ENCODE peak calls at places on chromosomes 13 and 19, in seven cellular contexts. F, B, E, X, D, Q and H are unnamed samples.

GRCh38 chr13:43293008-43293407 is 269.6 kb downstream of the DNAJC15 start:
- DNase-seq in F (no peak), B (no peak), E (no peak), X (no peak), D (no peak), Q (no peak), H (no peak)

GRCh38 chr19:47582320-47582909 is 9.5 kb upstream of the ZNF541 start:
- DNase-seq in F (no peak), B (no peak), E (no peak), X (no peak), D (no peak), Q (no peak), H (peak; percentile 71)

GRCh38 chr19:18605546-18606280 is 886 bp downstream of the CRLF1 start:
- DNase-seq in F (no peak), B (no peak), E (no peak), X (no peak), D (no peak), Q (no peak), H (no peak)

GRCh38 chr13:92896842-92897241 is 329.8 kb upstream of the GPC6 start:
- DNase-seq in F (no peak), B (no peak), E (no peak), X (peak; percentile 22), D (no peak), Q (peak; percentile 1), H (no peak)

GRCh38 chr13:32594339-32594738 is 8.1 kb downstream of the PDS5B start:
- DNase-seq in F (no peak), B (no peak), E (no peak), X (no peak), D (no peak), Q (no peak), H (no peak)

GRCh38 chr19:41607668-41608067 is 19.2 kb downstream of the CEACAM4 start:
- DNase-seq in F (no peak), B (no peak), E (no peak), X (no peak), D (no peak), Q (no peak), H (no peak)

GRCh38 chr13:98853791-98854191 is 101.3 kb upstream of the SLC15A1 start:
- DNase-seq in F (peak; percentile 43), B (peak; percentile 56), E (no peak), X (no peak), D (peak; percentile 25), Q (no peak), H (no peak)

GRCh38 chr13:46355906-46356305 is 31.1 kb downstream of the RUBCNL start:
- DNase-seq in F (no peak), B (no peak), E (no peak), X (no peak), D (no peak), Q (no peak), H (no peak)

GRCh38 chr13:77184455-77184854 is 142.4 kb downstream of the MYCBP2 start:
- DNase-seq in F (no peak), B (peak; percentile 48), E (no peak), X (no peak), D (peak; percentile 7), Q (no peak), H (no peak)

GRCh38 chr19:4064073-4064550 is 2.6 kb downstream of the ZBTB7A start:
- DNase-seq in F (no peak), B (no peak), E (no peak), X (no peak), D (no peak), Q (no peak), H (no peak)

GRCh38 chr19:44757735-44758505 is 9.4 kb downstream of the BCL3 start:
- DNase-seq in F (no peak), B (no peak), E (no peak), X (no peak), D (no peak), Q (no peak), H (no peak)

GRCh38 chr13:99687728-99688397 is 186.6 kb downstream of the TM9SF2 start:
- DNase-seq in F (no peak), B (no peak), E (no peak), X (peak; percentile 10), D (no peak), Q (no peak), H (peak; percentile 47)

GRCh38 chr13:109272595-109273325 is 513.6 kb downstream of the IRS2 start:
- DNase-seq in F (no peak), B (no peak), E (no peak), X (no peak), D (no peak), Q (no peak), H (no peak)

GRCh38 chr19:10105241-10106099 is 692 bp upstream of the PPAN start:
- DNase-seq in F (no peak), B (peak; percentile 72), E (peak; percentile 63), X (no peak), D (no peak), Q (no peak), H (no peak)

GRCh38 chr19:34506026-34506370 is 24.4 kb downstream of the WTIP start:
- DNase-seq in F (no peak), B (no peak), E (no peak), X (no peak), D (no peak), Q (no peak), H (no peak)

GRCh38 chr13:80870186-80870585 is 529.3 kb upstream of the SPRY2 start:
- DNase-seq in F (no peak), B (no peak), E (no peak), X (no peak), D (no peak), Q (no peak), H (no peak)

GRCh38 chr13:67120872-67121531 is 109.1 kb downstream of the PCDH9 start:
- DNase-seq in F (peak; percentile 43), B (no peak), E (no peak), X (no peak), D (no peak), Q (peak; percentile 31), H (peak; percentile 35)

GRCh38 chr13:26280295-26280694 is 26.4 kb downstream of the CDK8 start:
- DNase-seq in F (peak; percentile 24), B (no peak), E (no peak), X (peak; percentile 58), D (no peak), Q (no peak), H (peak; percentile 50)

GRCh38 chr13:113457510-113457909 is 4.2 kb upstream of the ADPRHL1 start:
- DNase-seq in F (no peak), B (no peak), E (no peak), X (no peak), D (no peak), Q (no peak), H (no peak)

GRCh38 chr13:42153371-42153770 is 104.9 kb downstream of the DGKH start:
- DNase-seq in F (no peak), B (no peak), E (no peak), X (no peak), D (no peak), Q (no peak), H (no peak)

GRCh38 chr19:54173951-54174817 is 1.2 kb upstream of the TMC4 start:
- DNase-seq in F (no peak), B (no peak), E (no peak), X (no peak), D (no peak), Q (no peak), H (no peak)

GRCh38 chr19:845707-846481 is 5.1 kb downstream of the PRTN3 start:
- DNase-seq in F (no peak), B (no peak), E (no peak), X (no peak), D (no peak), Q (no peak), H (no peak)

GRCh38 chr19:49436381-49437017 is 4.8 kb downstream of the SLC17A7 start:
- DNase-seq in F (no peak), B (peak; percentile 49), E (no peak), X (no peak), D (no peak), Q (no peak), H (no peak)

GRCh38 chr13:44158741-44159632 is 214.6 kb upstream of the SERP2 start:
- DNase-seq in F (no peak), B (no peak), E (no peak), X (no peak), D (no peak), Q (no peak), H (no peak)

GRCh38 chr19:15328312-15328711 is 4.0 kb downstream of the BRD4 start:
- DNase-seq in F (no peak), B (no peak), E (no peak), X (no peak), D (no peak), Q (no peak), H (no peak)

GRCh38 chr19:41998246-41999020 is 4.4 kb upstream of the ATP1A3 start:
- DNase-seq in F (no peak), B (peak; percentile 73), E (no peak), X (no peak), D (peak; percentile 63), Q (peak; percentile 29), H (no peak)

GRCh38 chr13:111361046-111361872 is 40.8 kb downstream of the TEX29 start:
- DNase-seq in F (no peak), B (no peak), E (no peak), X (no peak), D (no peak), Q (no peak), H (no peak)

GRCh38 chr19:7550987-7551761 is 15.7 kb downstream of the PNPLA6 start:
- DNase-seq in F (no peak), B (peak; percentile 56), E (no peak), X (peak; percentile 23), D (no peak), Q (no peak), H (no peak)

GRCh38 chr19:18300930-18301717 is 19.7 kb upstream of the JUND start:
- DNase-seq in F (peak; percentile 60), B (no peak), E (no peak), X (no peak), D (no peak), Q (no peak), H (no peak)

GRCh38 chr13:42885325-42885724 is 103.9 kb downstream of the FAM216B start:
- DNase-seq in F (no peak), B (no peak), E (no peak), X (no peak), D (no peak), Q (no peak), H (no peak)

GRCh38 chr13:48158915-48159314 is 64.0 kb upstream of the MED4 start:
- DNase-seq in F (no peak), B (no peak), E (no peak), X (no peak), D (no peak), Q (no peak), H (no peak)

GRCh38 chr19:40802300-40803169 is 3.5 kb downstream of the EGLN2 start:
- DNase-seq in F (no peak), B (no peak), E (no peak), X (no peak), D (no peak), Q (no peak), H (no peak)